ENCODE peak calls at places on chromosome 21, in nine cellular contexts. One of them, this sample, is unnamed.

GRCh38 chr21:42471206-42471605 is 24.8 kb downstream of the RSPH1 start:
- DNase-seq in effector memory CD4-positive, alpha-beta T cell: no peak
- DNase-seq in T-helper 22 cell: no peak
- DNase-seq in NCI-H1105: no peak
- DNase-seq in ELF-1: no peak
- DNase-seq in stimulated activated CD4-positive, alpha-beta T cell treated with anti-CD3 and anti-CD28 coated beads, TNF-alpha, amount 100 ng/mL, for 1 hour: no peak
- DNase-seq in renal cortical epithelial cell: no peak
- DNase-seq in T-cell: no peak
- DNase-seq in stimulated activated CD8-positive, alpha-beta memory T cell treated with anti-CD3 and anti-CD28 coated beads, Interleukin-15, amount 100 ng/mL, for 4 hours: no peak
- DNase-seq in this sample: no peak

GRCh38 chr21:16071761-16072160 is 342.0 kb downstream of the USP25 start:
- DNase-seq in renal cortical epithelial cell: no peak
- DNase-seq in NCI-H1105: no peak
- DNase-seq in stimulated activated CD8-positive, alpha-beta memory T cell treated with anti-CD3 and anti-CD28 coated beads, Interleukin-15, amount 100 ng/mL, for 4 hours: no peak
- DNase-seq in T-cell: no peak
- DNase-seq in stimulated activated CD4-positive, alpha-beta T cell treated with anti-CD3 and anti-CD28 coated beads, TNF-alpha, amount 100 ng/mL, for 1 hour: no peak
- DNase-seq in T-helper 22 cell: no peak
- DNase-seq in ELF-1: no peak
- DNase-seq in effector memory CD4-positive, alpha-beta T cell: no peak
- DNase-seq in this sample: no peak

GRCh38 chr21:39938086-39938611 is 70.9 kb downstream of the PCP4 start:
- DNase-seq in renal cortical epithelial cell: no peak
- DNase-seq in T-helper 22 cell: no peak
- DNase-seq in stimulated activated CD4-positive, alpha-beta T cell treated with anti-CD3 and anti-CD28 coated beads, TNF-alpha, amount 100 ng/mL, for 1 hour: no peak
- DNase-seq in effector memory CD4-positive, alpha-beta T cell: no peak
- DNase-seq in stimulated activated CD8-positive, alpha-beta memory T cell treated with anti-CD3 and anti-CD28 coated beads, Interleukin-15, amount 100 ng/mL, for 4 hours: no peak
- DNase-seq in ELF-1: no peak
- DNase-seq in NCI-H1105: peak; percentile 75
- DNase-seq in T-cell: no peak
- DNase-seq in this sample: peak; percentile 69

GRCh38 chr21:16186742-16187141 is 457.0 kb downstream of the USP25 start:
- DNase-seq in ELF-1: no peak
- DNase-seq in effector memory CD4-positive, alpha-beta T cell: no peak
- DNase-seq in T-helper 22 cell: no peak
- DNase-seq in T-cell: no peak
- DNase-seq in NCI-H1105: no peak
- DNase-seq in stimulated activated CD4-positive, alpha-beta T cell treated with anti-CD3 and anti-CD28 coated beads, TNF-alpha, amount 100 ng/mL, for 1 hour: no peak
- DNase-seq in stimulated activated CD8-positive, alpha-beta memory T cell treated with anti-CD3 and anti-CD28 coated beads, Interleukin-15, amount 100 ng/mL, for 4 hours: no peak
- DNase-seq in renal cortical epithelial cell: no peak
- DNase-seq in this sample: no peak

GRCh38 chr21:26162081-26162480 is 8.5 kb downstream of the APP start:
- DNase-seq in T-cell: no peak
- DNase-seq in NCI-H1105: no peak
- DNase-seq in T-helper 22 cell: no peak
- DNase-seq in effector memory CD4-positive, alpha-beta T cell: no peak
- DNase-seq in stimulated activated CD8-positive, alpha-beta memory T cell treated with anti-CD3 and anti-CD28 coated beads, Interleukin-15, amount 100 ng/mL, for 4 hours: no peak
- DNase-seq in stimulated activated CD4-positive, alpha-beta T cell treated with anti-CD3 and anti-CD28 coated beads, TNF-alpha, amount 100 ng/mL, for 1 hour: no peak
- DNase-seq in ELF-1: no peak
- DNase-seq in renal cortical epithelial cell: no peak
- DNase-seq in this sample: no peak

GRCh38 chr21:29887313-29888009 is 52.3 kb downstream of the GRIK1 start:
- DNase-seq in effector memory CD4-positive, alpha-beta T cell: no peak
- DNase-seq in ELF-1: no peak
- DNase-seq in T-cell: no peak
- DNase-seq in stimulated activated CD8-positive, alpha-beta memory T cell treated with anti-CD3 and anti-CD28 coated beads, Interleukin-15, amount 100 ng/mL, for 4 hours: no peak
- DNase-seq in T-helper 22 cell: no peak
- DNase-seq in NCI-H1105: no peak
- DNase-seq in stimulated activated CD4-positive, alpha-beta T cell treated with anti-CD3 and anti-CD28 coated beads, TNF-alpha, amount 100 ng/mL, for 1 hour: no peak
- DNase-seq in renal cortical epithelial cell: no peak
- DNase-seq in this sample: no peak

GRCh38 chr21:25496825-25497482 is 110.3 kb downstream of the MRPL39 start:
- DNase-seq in stimulated activated CD8-positive, alpha-beta memory T cell treated with anti-CD3 and anti-CD28 coated beads, Interleukin-15, amount 100 ng/mL, for 4 hours: no peak
- DNase-seq in renal cortical epithelial cell: peak; percentile 93
- DNase-seq in effector memory CD4-positive, alpha-beta T cell: no peak
- DNase-seq in T-cell: no peak
- DNase-seq in T-helper 22 cell: no peak
- DNase-seq in ELF-1: no peak
- DNase-seq in stimulated activated CD4-positive, alpha-beta T cell treated with anti-CD3 and anti-CD28 coated beads, TNF-alpha, amount 100 ng/mL, for 1 hour: no peak
- DNase-seq in NCI-H1105: no peak
- DNase-seq in this sample: no peak

GRCh38 chr21:26766826-26767325 is 78.3 kb downstream of the ADAMTS1 start:
- DNase-seq in T-cell: no peak
- DNase-seq in ELF-1: no peak
- DNase-seq in stimulated activated CD8-positive, alpha-beta memory T cell treated with anti-CD3 and anti-CD28 coated beads, Interleukin-15, amount 100 ng/mL, for 4 hours: no peak
- DNase-seq in renal cortical epithelial cell: no peak
- DNase-seq in stimulated activated CD4-positive, alpha-beta T cell treated with anti-CD3 and anti-CD28 coated beads, TNF-alpha, amount 100 ng/mL, for 1 hour: no peak
- DNase-seq in effector memory CD4-positive, alpha-beta T cell: no peak
- DNase-seq in T-helper 22 cell: no peak
- DNase-seq in NCI-H1105: no peak
- DNase-seq in this sample: no peak

GRCh38 chr21:38950388-38951094 is 144.8 kb downstream of the ETS2 start:
- DNase-seq in stimulated activated CD4-positive, alpha-beta T cell treated with anti-CD3 and anti-CD28 coated beads, TNF-alpha, amount 100 ng/mL, for 1 hour: no peak
- DNase-seq in renal cortical epithelial cell: peak; percentile 61
- DNase-seq in NCI-H1105: no peak
- DNase-seq in T-cell: no peak
- DNase-seq in effector memory CD4-positive, alpha-beta T cell: no peak
- DNase-seq in T-helper 22 cell: no peak
- DNase-seq in stimulated activated CD8-positive, alpha-beta memory T cell treated with anti-CD3 and anti-CD28 coated beads, Interleukin-15, amount 100 ng/mL, for 4 hours: no peak
- DNase-seq in ELF-1: no peak
- DNase-seq in this sample: peak; percentile 71

GRCh38 chr21:43269461-43269860 is 100.7 kb downstream of the CRYAA start:
- DNase-seq in T-helper 22 cell: peak; percentile 15
- DNase-seq in renal cortical epithelial cell: no peak
- DNase-seq in NCI-H1105: no peak
- DNase-seq in stimulated activated CD4-positive, alpha-beta T cell treated with anti-CD3 and anti-CD28 coated beads, TNF-alpha, amount 100 ng/mL, for 1 hour: no peak
- DNase-seq in stimulated activated CD8-positive, alpha-beta memory T cell treated with anti-CD3 and anti-CD28 coated beads, Interleukin-15, amount 100 ng/mL, for 4 hours: no peak
- DNase-seq in effector memory CD4-positive, alpha-beta T cell: peak; percentile 19
- DNase-seq in T-cell: peak; percentile 48
- DNase-seq in ELF-1: peak; percentile 73
- DNase-seq in this sample: no peak

GRCh38 chr21:43929217-43929971 is 64.4 kb downstream of the AGPAT3 start:
- DNase-seq in renal cortical epithelial cell: no peak
- DNase-seq in T-helper 22 cell: no peak
- DNase-seq in T-cell: no peak
- DNase-seq in stimulated activated CD4-positive, alpha-beta T cell treated with anti-CD3 and anti-CD28 coated beads, TNF-alpha, amount 100 ng/mL, for 1 hour: no peak
- DNase-seq in NCI-H1105: no peak
- DNase-seq in stimulated activated CD8-positive, alpha-beta memory T cell treated with anti-CD3 and anti-CD28 coated beads, Interleukin-15, amount 100 ng/mL, for 4 hours: no peak
- DNase-seq in ELF-1: no peak
- DNase-seq in effector memory CD4-positive, alpha-beta T cell: no peak
- DNase-seq in this sample: no peak

GRCh38 chr21:37658994-37659458 is 257.2 kb downstream of the KCNJ6 start:
- DNase-seq in ELF-1: no peak
- DNase-seq in T-helper 22 cell: no peak
- DNase-seq in stimulated activated CD4-positive, alpha-beta T cell treated with anti-CD3 and anti-CD28 coated beads, TNF-alpha, amount 100 ng/mL, for 1 hour: no peak
- DNase-seq in NCI-H1105: no peak
- DNase-seq in T-cell: no peak
- DNase-seq in stimulated activated CD8-positive, alpha-beta memory T cell treated with anti-CD3 and anti-CD28 coated beads, Interleukin-15, amount 100 ng/mL, for 4 hours: no peak
- DNase-seq in renal cortical epithelial cell: peak; percentile 95
- DNase-seq in effector memory CD4-positive, alpha-beta T cell: no peak
- DNase-seq in this sample: no peak

GRCh38 chr21:46057710-46058241 is 40.1 kb upstream of the COL6A2 start:
- DNase-seq in stimulated activated CD4-positive, alpha-beta T cell treated with anti-CD3 and anti-CD28 coated beads, TNF-alpha, amount 100 ng/mL, for 1 hour: no peak
- DNase-seq in effector memory CD4-positive, alpha-beta T cell: no peak
- DNase-seq in ELF-1: no peak
- DNase-seq in T-cell: no peak
- DNase-seq in renal cortical epithelial cell: no peak
- DNase-seq in stimulated activated CD8-positive, alpha-beta memory T cell treated with anti-CD3 and anti-CD28 coated beads, Interleukin-15, amount 100 ng/mL, for 4 hours: no peak
- DNase-seq in NCI-H1105: no peak
- DNase-seq in T-helper 22 cell: no peak
- DNase-seq in this sample: no peak

GRCh38 chr21:43726686-43727570 is 8.0 kb downstream of the PDXK start:
- DNase-seq in NCI-H1105: no peak
- DNase-seq in stimulated activated CD8-positive, alpha-beta memory T cell treated with anti-CD3 and anti-CD28 coated beads, Interleukin-15, amount 100 ng/mL, for 4 hours: no peak
- DNase-seq in T-helper 22 cell: no peak
- DNase-seq in T-cell: no peak
- DNase-seq in stimulated activated CD4-positive, alpha-beta T cell treated with anti-CD3 and anti-CD28 coated beads, TNF-alpha, amount 100 ng/mL, for 1 hour: no peak
- DNase-seq in renal cortical epithelial cell: no peak
- DNase-seq in effector memory CD4-positive, alpha-beta T cell: no peak
- DNase-seq in ELF-1: no peak
- DNase-seq in this sample: no peak

GRCh38 chr21:9741343-9741742 is 780.0 kb upstream of the TPTE start:
- DNase-seq in ELF-1: no peak
- DNase-seq in T-cell: no peak
- DNase-seq in stimulated activated CD8-positive, alpha-beta memory T cell treated with anti-CD3 and anti-CD28 coated beads, Interleukin-15, amount 100 ng/mL, for 4 hours: no peak
- DNase-seq in T-helper 22 cell: no peak
- DNase-seq in renal cortical epithelial cell: no peak
- DNase-seq in NCI-H1105: no peak
- DNase-seq in stimulated activated CD4-positive, alpha-beta T cell treated with anti-CD3 and anti-CD28 coated beads, TNF-alpha, amount 100 ng/mL, for 1 hour: no peak
- DNase-seq in effector memory CD4-positive, alpha-beta T cell: no peak
- DNase-seq in this sample: no peak

GRCh38 chr21:45509566-45510465 is 32.4 kb downstream of the SLC19A1 start:
- DNase-seq in effector memory CD4-positive, alpha-beta T cell: no peak
- DNase-seq in stimulated activated CD8-positive, alpha-beta memory T cell treated with anti-CD3 and anti-CD28 coated beads, Interleukin-15, amount 100 ng/mL, for 4 hours: no peak
- DNase-seq in T-cell: no peak
- DNase-seq in stimulated activated CD4-positive, alpha-beta T cell treated with anti-CD3 and anti-CD28 coated beads, TNF-alpha, amount 100 ng/mL, for 1 hour: no peak
- DNase-seq in NCI-H1105: no peak
- DNase-seq in ELF-1: no peak
- DNase-seq in T-helper 22 cell: no peak
- DNase-seq in renal cortical epithelial cell: no peak
- DNase-seq in this sample: no peak

GRCh38 chr21:27301216-27301615 is 334.3 kb upstream of the ADAMTS5 start:
- DNase-seq in stimulated activated CD4-positive, alpha-beta T cell treated with anti-CD3 and anti-CD28 coated beads, TNF-alpha, amount 100 ng/mL, for 1 hour: no peak
- DNase-seq in T-helper 22 cell: no peak
- DNase-seq in ELF-1: no peak
- DNase-seq in T-cell: no peak
- DNase-seq in renal cortical epithelial cell: no peak
- DNase-seq in NCI-H1105: no peak
- DNase-seq in effector memory CD4-positive, alpha-beta T cell: no peak
- DNase-seq in stimulated activated CD8-positive, alpha-beta memory T cell treated with anti-CD3 and anti-CD28 coated beads, Interleukin-15, amount 100 ng/mL, for 4 hours: no peak
- DNase-seq in this sample: no peak

This sample was measured in NCI-H2029 treated with DMSO at 0.1 percent for 48 hours.